ENCODE peak calls at places on chromosome 6, in six cellular contexts. One of them, this sample, is unnamed.

GRCh38 chr6:111469543-111469942 is 13.5 kb downstream of the REV3L start:
- DNase-seq in fibroblast of lung: no peak
- DNase-seq in HT1080: no peak
- DNase-seq in activated CD4-positive, alpha-beta T cell treated with anti-CD3 and anti-CD28 coated beads for 36 hours: no peak
- DNase-seq in neural crest cell: no peak
- DNase-seq in kidney tubule cell: no peak
- DNase-seq in this sample: no peak

GRCh38 chr6:1562171-1562955 is 47.4 kb upstream of the FOXC1 start:
- DNase-seq in neural crest cell: no peak
- DNase-seq in activated CD4-positive, alpha-beta T cell treated with anti-CD3 and anti-CD28 coated beads for 36 hours: no peak
- DNase-seq in kidney tubule cell: no peak
- DNase-seq in fibroblast of lung: no peak
- DNase-seq in HT1080: no peak
- DNase-seq in this sample: no peak

GRCh38 chr6:111417181-111417585 is 65.8 kb downstream of the REV3L start:
- DNase-seq in HT1080: no peak
- DNase-seq in neural crest cell: no peak
- DNase-seq in activated CD4-positive, alpha-beta T cell treated with anti-CD3 and anti-CD28 coated beads for 36 hours: no peak
- DNase-seq in fibroblast of lung: peak; percentile 54
- DNase-seq in kidney tubule cell: no peak
- DNase-seq in this sample: no peak

GRCh38 chr6:49284134-49284533 is 178.9 kb downstream of the MMUT start:
- DNase-seq in fibroblast of lung: no peak
- DNase-seq in HT1080: no peak
- DNase-seq in kidney tubule cell: no peak
- DNase-seq in activated CD4-positive, alpha-beta T cell treated with anti-CD3 and anti-CD28 coated beads for 36 hours: no peak
- DNase-seq in neural crest cell: no peak
- DNase-seq in this sample: no peak

GRCh38 chr6:34288581-34288980 is 39.8 kb upstream of the SMIM29 start:
- DNase-seq in kidney tubule cell: no peak
- DNase-seq in HT1080: no peak
- DNase-seq in activated CD4-positive, alpha-beta T cell treated with anti-CD3 and anti-CD28 coated beads for 36 hours: peak; percentile 55
- DNase-seq in neural crest cell: no peak
- DNase-seq in fibroblast of lung: no peak
- DNase-seq in this sample: no peak

GRCh38 chr6:63798378-63798777 is 162.8 kb downstream of the PHF3 start:
- DNase-seq in activated CD4-positive, alpha-beta T cell treated with anti-CD3 and anti-CD28 coated beads for 36 hours: no peak
- DNase-seq in HT1080: no peak
- DNase-seq in kidney tubule cell: no peak
- DNase-seq in neural crest cell: no peak
- DNase-seq in fibroblast of lung: no peak
- DNase-seq in this sample: no peak

GRCh38 chr6:37971711-37972410 is 152.3 kb downstream of the ZFAND3 start:
- DNase-seq in activated CD4-positive, alpha-beta T cell treated with anti-CD3 and anti-CD28 coated beads for 36 hours: no peak
- DNase-seq in kidney tubule cell: no peak
- DNase-seq in fibroblast of lung: no peak
- DNase-seq in neural crest cell: no peak
- DNase-seq in HT1080: no peak
- DNase-seq in this sample: no peak

GRCh38 chr6:41692080-41692675 is 43.2 kb downstream of the TFEB start:
- DNase-seq in kidney tubule cell: no peak
- DNase-seq in fibroblast of lung: no peak
- DNase-seq in activated CD4-positive, alpha-beta T cell treated with anti-CD3 and anti-CD28 coated beads for 36 hours: no peak
- DNase-seq in HT1080: no peak
- DNase-seq in neural crest cell: no peak
- DNase-seq in this sample: no peak

GRCh38 chr6:20946037-20946436 is 411.8 kb downstream of the CDKAL1 start:
- DNase-seq in HT1080: peak; percentile 51
- DNase-seq in kidney tubule cell: peak; percentile 52
- DNase-seq in activated CD4-positive, alpha-beta T cell treated with anti-CD3 and anti-CD28 coated beads for 36 hours: peak; percentile 6
- DNase-seq in fibroblast of lung: peak; percentile 71
- DNase-seq in neural crest cell: no peak
- DNase-seq in this sample: peak; percentile 14

GRCh38 chr6:108623995-108624394 is 63.3 kb downstream of the FOXO3 start:
- DNase-seq in fibroblast of lung: no peak
- DNase-seq in kidney tubule cell: no peak
- DNase-seq in neural crest cell: no peak
- DNase-seq in activated CD4-positive, alpha-beta T cell treated with anti-CD3 and anti-CD28 coated beads for 36 hours: no peak
- DNase-seq in HT1080: no peak
- DNase-seq in this sample: no peak

GRCh38 chr6:108175592-108176279 is 9.9 kb downstream of the NR2E1 start:
- DNase-seq in activated CD4-positive, alpha-beta T cell treated with anti-CD3 and anti-CD28 coated beads for 36 hours: peak; percentile 46
- DNase-seq in neural crest cell: no peak
- DNase-seq in fibroblast of lung: no peak
- DNase-seq in HT1080: no peak
- DNase-seq in kidney tubule cell: no peak
- DNase-seq in this sample: no peak

GRCh38 chr6:125120054-125120590 is 33.5 kb upstream of the TPD52L1 start:
- DNase-seq in HT1080: no peak
- DNase-seq in fibroblast of lung: no peak
- DNase-seq in kidney tubule cell: no peak
- DNase-seq in neural crest cell: no peak
- DNase-seq in activated CD4-positive, alpha-beta T cell treated with anti-CD3 and anti-CD28 coated beads for 36 hours: no peak
- DNase-seq in this sample: no peak

GRCh38 chr6:6915813-6916547 is 191.8 kb upstream of the RREB1 start:
- DNase-seq in HT1080: no peak
- DNase-seq in neural crest cell: no peak
- DNase-seq in activated CD4-positive, alpha-beta T cell treated with anti-CD3 and anti-CD28 coated beads for 36 hours: no peak
- DNase-seq in kidney tubule cell: peak; percentile 16
- DNase-seq in fibroblast of lung: peak; percentile 46
- DNase-seq in this sample: peak; percentile 58

GRCh38 chr6:56842602-56843475 is 112.1 kb upstream of the BEND6 start:
- DNase-seq in neural crest cell: peak; percentile 52
- DNase-seq in activated CD4-positive, alpha-beta T cell treated with anti-CD3 and anti-CD28 coated beads for 36 hours: peak; percentile 13
- DNase-seq in HT1080: peak; percentile 44
- DNase-seq in fibroblast of lung: peak; percentile 68
- DNase-seq in kidney tubule cell: peak; percentile 58
- DNase-seq in this sample: no peak

GRCh38 chr6:89045585-89045984 is 35.0 kb upstream of the PNRC1 start:
- DNase-seq in HT1080: no peak
- DNase-seq in kidney tubule cell: no peak
- DNase-seq in activated CD4-positive, alpha-beta T cell treated with anti-CD3 and anti-CD28 coated beads for 36 hours: no peak
- DNase-seq in fibroblast of lung: no peak
- DNase-seq in neural crest cell: no peak
- DNase-seq in this sample: no peak

GRCh38 chr6:151242420-151242841 is 2.7 kb downstream of the AKAP12 start:
- DNase-seq in HT1080: no peak
- DNase-seq in neural crest cell: no peak
- DNase-seq in kidney tubule cell: peak; percentile 53
- DNase-seq in fibroblast of lung: peak; percentile 68
- DNase-seq in activated CD4-positive, alpha-beta T cell treated with anti-CD3 and anti-CD28 coated beads for 36 hours: no peak
- DNase-seq in this sample: no peak

GRCh38 chr6:121560476-121560875 is 125.0 kb downstream of the GJA1 start:
- DNase-seq in kidney tubule cell: no peak
- DNase-seq in fibroblast of lung: no peak
- DNase-seq in activated CD4-positive, alpha-beta T cell treated with anti-CD3 and anti-CD28 coated beads for 36 hours: no peak
- DNase-seq in neural crest cell: no peak
- DNase-seq in HT1080: no peak
- DNase-seq in this sample: no peak

GRCh38 chr6:43939281-43940070 is 169.5 kb downstream of the VEGFA start:
- DNase-seq in kidney tubule cell: no peak
- DNase-seq in neural crest cell: no peak
- DNase-seq in HT1080: no peak
- DNase-seq in fibroblast of lung: no peak
- DNase-seq in activated CD4-positive, alpha-beta T cell treated with anti-CD3 and anti-CD28 coated beads for 36 hours: no peak
- DNase-seq in this sample: no peak

GRCh38 chr6:84119277-84119676 is 85.7 kb downstream of the MRAP2 start:
- DNase-seq in HT1080: no peak
- DNase-seq in kidney tubule cell: no peak
- DNase-seq in fibroblast of lung: no peak
- DNase-seq in activated CD4-positive, alpha-beta T cell treated with anti-CD3 and anti-CD28 coated beads for 36 hours: no peak
- DNase-seq in neural crest cell: no peak
- DNase-seq in this sample: no peak

GRCh38 chr6:137134483-137134882 is 39.0 kb downstream of the IL22RA2 start:
- DNase-seq in activated CD4-positive, alpha-beta T cell treated with anti-CD3 and anti-CD28 coated beads for 36 hours: no peak
- DNase-seq in neural crest cell: no peak
- DNase-seq in fibroblast of lung: no peak
- DNase-seq in kidney tubule cell: no peak
- DNase-seq in HT1080: no peak
- DNase-seq in this sample: no peak

GRCh38 chr6:162952343-162952871 is 224.6 kb downstream of the PACRG start:
- DNase-seq in fibroblast of lung: no peak
- DNase-seq in neural crest cell: no peak
- DNase-seq in kidney tubule cell: no peak
- DNase-seq in activated CD4-positive, alpha-beta T cell treated with anti-CD3 and anti-CD28 coated beads for 36 hours: no peak
- DNase-seq in HT1080: no peak
- DNase-seq in this sample: no peak

GRCh38 chr6:79385333-79385732 is 150.9 kb upstream of the HMGN3 start:
- DNase-seq in fibroblast of lung: no peak
- DNase-seq in activated CD4-positive, alpha-beta T cell treated with anti-CD3 and anti-CD28 coated beads for 36 hours: no peak
- DNase-seq in neural crest cell: no peak
- DNase-seq in kidney tubule cell: no peak
- DNase-seq in HT1080: peak; percentile 32
- DNase-seq in this sample: no peak

This sample was measured in stromal cell of bone marrow.